ENCODE peak calls at places on chromosomes 2 and 18, in five cellular contexts. L is stimulated activated CD4-positive, alpha-beta T cell treated with anti-CD3 and anti-CD28 coated beads, Interleukin-2, amount 100 ng/mL, for 24 hours; O is activated T-cell treated with anti-CD3 and anti-CD28 coated beads, Interleukin-2, amount 50 U/mL, for 4 hours; W is head of caudate nucleus; B is G401. P is an unnamed sample.
A peak's percentile ranks its signal among the peaks of the same experiment; 100 is the strongest.

GRCh38 chr2:237877576-237878307 is 18.3 kb downstream of the RAMP1 start:
- DNase-seq in W (no peak), O (no peak), B (no peak), L (no peak), P (no peak)

GRCh38 chr2:38797276-38797675 is 19.3 kb downstream of the GEMIN6 start:
- DNase-seq in L (no peak), W (no peak), B (no peak), O (no peak), P (no peak)

GRCh38 chr2:185128331-185128730 is 530.0 kb downstream of the ZNF804A start:
- DNase-seq in B (no peak), O (no peak), L (no peak), W (no peak), P (no peak)

GRCh38 chr2:43326116-43326825 is 99.9 kb upstream of the ZFP36L2 start:
- DNase-seq in O (no peak), W (no peak), L (no peak), B (no peak), P (no peak)

GRCh38 chr2:140595107-140595506 is 1535.7 kb downstream of the LRP1B start:
- DNase-seq in O (no peak), B (no peak), L (no peak), W (no peak), P (no peak)

GRCh38 chr2:42888321-42888720 is 95.9 kb upstream of the HAAO start:
- DNase-seq in W (no peak), L (no peak), B (no peak), O (no peak), P (no peak)

GRCh38 chr2:10271509-10271908 is 31.2 kb upstream of the HPCAL1 start:
- DNase-seq in W (no peak), O (no peak), B (no peak), L (no peak), P (no peak)

GRCh38 chr2:165450141-165450540 is 19.4 kb upstream of the CSRNP3 start:
- DNase-seq in O (no peak), W (no peak), L (no peak), B (no peak), P (no peak)

GRCh38 chr18:702957-703659 is 9.3 kb downstream of the ENOSF1 start:
- DNase-seq in W (no peak), B (no peak), L (no peak), O (no peak), P (no peak)

GRCh38 chr18:56377161-56377560 is 261.2 kb downstream of the TXNL1 start:
- DNase-seq in L (no peak), W (no peak), O (no peak), B (no peak), P (no peak)

GRCh38 chr2:121944072-121944829 is 188.8 kb downstream of the TSN start:
- DNase-seq in O (no peak), L (no peak), W (peak; percentile 5), B (no peak), P (no peak)

GRCh38 chr18:42586603-42587002 is 528.9 kb downstream of the RIT2 start:
- DNase-seq in B (no peak), O (no peak), L (no peak), W (no peak), P (no peak)

GRCh38 chr2:28250006-28250405 is 142.7 kb upstream of the FOSL2 start:
- DNase-seq in B (no peak), W (no peak), O (no peak), L (no peak), P (no peak)